ENCODE peak calls at places on chromosomes 11 and 22, in five cellular contexts. C, I, Y, H and P are unnamed samples.

GRCh38 chr11:72655896-72656464 is 18.2 kb downstream of the PDE2A start:
- DNase-seq in C (no peak), I (no peak), Y (no peak), H (no peak), P (no peak)

GRCh38 chr11:69356703-69357457 is 62.9 kb downstream of the MYEOV start:
- DNase-seq in C (no peak), I (peak; percentile 14), Y (no peak), H (no peak), P (no peak)

GRCh38 chr11:111978028-111978771 is 41.1 kb downstream of the DIXDC1 start:
- DNase-seq in C (peak; percentile 37), I (peak; percentile 76), Y (peak; percentile 82), H (peak; percentile 32), P (no peak)

GRCh38 chr11:57480409-57481137 is 20.2 kb downstream of the RTN4RL2 start:
- DNase-seq in C (peak; percentile 66), I (peak; percentile 42), Y (no peak), H (no peak), P (no peak)

GRCh38 chr22:22244337-22245250 is at the start of gene VPREB1:
- DNase-seq in C (no peak), I (no peak), Y (no peak), H (no peak), P (no peak)

GRCh38 chr22:41638748-41639147 is 17.7 kb downstream of the XRCC6 start:
- DNase-seq in C (no peak), I (no peak), Y (no peak), H (no peak), P (no peak)

GRCh38 chr22:21949948-21950347 is 2.7 kb downstream of the PPM1F start:
- DNase-seq in C (no peak), I (no peak), Y (no peak), H (no peak), P (no peak)

GRCh38 chr11:9941991-9942390 is 278.1 kb downstream of the SWAP70 start:
- DNase-seq in C (no peak), I (no peak), Y (no peak), H (no peak), P (no peak)

GRCh38 chr11:45108070-45109064 is 38.1 kb upstream of the PRDM11 start:
- DNase-seq in C (no peak), I (no peak), Y (no peak), H (no peak), P (no peak)

GRCh38 chr11:7089328-7090251 is 792 bp downstream of the RBMXL2 start:
- DNase-seq in C (no peak), I (no peak), Y (no peak), H (no peak), P (no peak)

GRCh38 chr11:95739108-95739507 is 50.5 kb downstream of the FAM76B start:
- DNase-seq in C (no peak), I (no peak), Y (no peak), H (no peak), P (no peak)
- TF ChIP-seq CTCF in C (no peak), I (peak; percentile 11), Y (no peak), H (no peak), P (no peak)

GRCh38 chr11:27204527-27204926 is 158.5 kb downstream of the CCDC34 start:
- DNase-seq in C (no peak), I (no peak), Y (no peak), H (no peak), P (no peak)
- TF ChIP-seq CTCF in C (peak; percentile 30), I (peak; percentile 43), Y (no peak), H (peak; percentile 53), P (no peak)

GRCh38 chr22:36350751-36351594 is 36.8 kb downstream of the MYH9 start:
- DNase-seq in C (no peak), I (no peak), Y (no peak), H (no peak), P (no peak)
- TF ChIP-seq CTCF in C (no peak), I (peak; percentile 22), Y (peak; percentile 17), H (peak; percentile 29), P (no peak)

DNA sequence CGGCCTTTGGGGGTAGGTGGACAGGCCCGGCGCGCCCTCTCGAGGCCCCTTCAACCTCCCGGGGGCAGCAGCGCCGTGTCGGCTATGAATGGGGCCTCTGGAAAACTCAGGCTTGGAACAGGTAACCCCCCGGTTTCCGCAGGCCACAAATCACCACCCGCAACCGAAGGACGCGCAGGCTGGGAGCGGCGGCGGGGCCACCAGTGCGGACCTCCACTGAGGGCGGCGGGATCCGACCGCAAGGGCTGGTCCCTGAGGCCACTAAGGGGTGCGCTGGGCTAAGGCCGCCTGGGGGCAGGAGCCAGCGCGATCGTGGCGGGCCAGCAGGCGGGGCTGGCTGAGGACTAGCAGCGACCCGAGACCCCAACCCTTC is 695 bp upstream of the ATF4 start:
- DNase-seq in C (peak; percentile 62), I (peak; percentile 45), Y (peak; percentile 61), H (no peak), P (no peak)
- TF ChIP-seq CTCF in C (peak; percentile 54), I (peak; percentile 13), Y (peak; percentile 43), H (peak; percentile 27), P (no peak)

GRCh38 chr11:12811861-12812260 is 137.6 kb downstream of the TEAD1 start:
- DNase-seq in C (no peak), I (no peak), Y (no peak), H (no peak), P (no peak)

GRCh38 chr11:12808519-12808918 is 134.3 kb downstream of the TEAD1 start:
- DNase-seq in C (no peak), I (peak; percentile 46), Y (no peak), H (no peak), P (no peak)

GRCh38 chr11:12807621-12808020 is 133.4 kb downstream of the TEAD1 start:
- DNase-seq in C (no peak), I (no peak), Y (no peak), H (no peak), P (no peak)

GRCh38 chr11:12812849-12813248 is 138.6 kb downstream of the TEAD1 start:
- DNase-seq in C (no peak), I (no peak), Y (no peak), H (no peak), P (no peak)

GRCh38 chr11:12810497-12810896 is 136.3 kb downstream of the TEAD1 start:
- DNase-seq in C (no peak), I (peak; percentile 64), Y (no peak), H (no peak), P (no peak)
- TF ChIP-seq CTCF in C (no peak), I (no peak), Y (no peak), H (no peak), P (no peak)

DNA sequence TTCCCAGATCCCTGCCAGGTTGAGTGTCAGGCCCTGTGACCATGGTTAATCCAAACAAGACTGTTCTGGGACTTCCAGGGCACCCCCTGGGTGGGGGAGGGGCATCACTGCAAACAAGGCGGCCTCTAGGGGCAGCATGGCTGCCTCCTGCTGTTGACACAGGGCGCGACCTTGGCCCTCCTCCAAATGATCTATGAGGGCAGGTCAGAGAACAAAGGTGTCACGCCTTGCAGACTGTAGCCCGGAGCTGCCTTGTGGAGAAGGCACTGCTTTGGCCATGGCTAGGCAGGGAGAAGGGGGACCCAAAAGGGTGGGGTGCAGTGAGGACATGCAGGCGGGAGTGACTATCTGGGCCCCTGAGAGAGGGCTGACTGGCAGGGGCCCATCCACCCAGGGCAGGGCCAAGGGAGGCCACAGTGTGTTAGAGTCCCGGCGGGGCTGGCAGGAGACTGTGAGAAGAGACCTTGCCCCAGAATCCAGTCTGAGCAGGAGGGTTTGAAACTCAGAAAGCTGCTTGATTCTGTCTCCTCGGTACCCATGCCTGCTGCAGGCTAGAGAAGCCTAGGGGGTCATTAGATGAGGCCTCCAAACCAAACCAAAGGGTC is 35.6 kb downstream of the KCNC1 start:
- DNase-seq in C (no peak), I (no peak), Y (no peak), H (no peak), P (no peak)
- TF ChIP-seq CTCF in C (no peak), I (no peak), Y (no peak), H (no peak), P (no peak)

DNA sequence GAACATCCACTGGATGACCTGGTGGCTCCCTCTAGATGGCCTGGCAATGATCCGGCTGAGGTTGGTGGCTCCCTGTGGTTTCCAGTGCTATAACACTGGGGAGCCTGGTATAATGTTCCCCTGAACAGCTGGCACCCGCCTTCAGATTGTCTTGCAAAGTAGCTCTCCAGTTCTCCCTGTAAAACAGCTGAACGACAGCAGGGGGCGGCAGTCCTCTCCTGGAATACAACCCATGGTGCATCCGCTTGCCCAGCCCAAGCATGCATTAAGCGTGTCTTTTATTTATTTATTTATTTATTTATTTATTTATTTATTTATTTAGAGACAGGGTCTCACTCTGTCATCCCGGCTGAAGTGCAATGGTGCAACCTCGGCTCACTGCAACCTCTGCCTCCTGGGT is 258.9 kb downstream of the BUD13 start:
- DNase-seq in C (peak; percentile 21), I (peak; percentile 43), Y (no peak), H (no peak), P (no peak)
- TF ChIP-seq CTCF in C (peak; percentile 43), I (peak; percentile 46), Y (no peak), H (peak; percentile 25), P (no peak)

GRCh38 chr11:90701040-90701439 is 478.2 kb upstream of the CHORDC1 start:
- DNase-seq in C (no peak), I (no peak), Y (no peak), H (no peak), P (no peak)
- TF ChIP-seq CTCF in C (no peak), I (no peak), Y (no peak), H (no peak), P (no peak)